ENCODE peak calls at places on chromosomes 3 and 15, in six cellular contexts. O is SK-N-SH, X is HCT116, C is K562, D is HepG2, J is GM12878. Y is an unnamed sample.

GRCh38 chr15:40069178-40070165 is 30.5 kb upstream of the SRP14 start:
- DNase-seq in C (no peak), D (peak; percentile 76), O (peak; percentile 98), X (peak; percentile 73), J (no peak), Y (peak; percentile 89)

GRCh38 chr3:85483986-85484385 is 525.2 kb downstream of the CADM2 start:
- DNase-seq in J (no peak), X (no peak), C (no peak), O (no peak), D (no peak), Y (no peak)

GRCh38 chr3:180802837-180803236 is 109.6 kb upstream of the FXR1 start:
- DNase-seq in J (no peak), O (peak; percentile 32), C (no peak), D (peak; percentile 28), X (peak; percentile 3), Y (peak; percentile 72)

GRCh38 chr15:82663186-82663600 is 16.0 kb upstream of the CPEB1 start:
- DNase-seq in C (peak; percentile 90), O (no peak), J (no peak), X (no peak), D (peak; percentile 36), Y (peak; percentile 69)

GRCh38 chr3:134374791-134375541 is 719 bp upstream of the AMOTL2 start:
- DNase-seq in J (no peak), C (no peak), O (no peak), D (peak; percentile 29), X (no peak), Y (peak; percentile 90)

GRCh38 chr3:127822166-127822835 is at the start of gene MGLL:
- DNase-seq in X (no peak), O (peak; percentile 78), J (no peak), D (no peak), C (no peak), Y (no peak)

GRCh38 chr15:82572986-82573385 is 32.7 kb upstream of the RPS17 start:
- DNase-seq in X (no peak), D (no peak), J (no peak), C (no peak), O (peak; percentile 19), Y (no peak)

GRCh38 chr3:175919133-175919532 is 1060.0 kb downstream of the NAALADL2 start:
- DNase-seq in C (no peak), O (no peak), X (no peak), D (no peak), J (no peak), Y (no peak)

GRCh38 chr3:113626513-113627371 is 69.7 kb downstream of the USF3 start:
- DNase-seq in C (peak; percentile 37), X (peak; percentile 79), O (peak; percentile 73), J (no peak), D (peak; percentile 61), Y (peak; percentile 57)

GRCh38 chr3:38016847-38017444 is 12.5 kb downstream of the PLCD1 start:
- DNase-seq in O (no peak), D (no peak), X (no peak), C (no peak), J (no peak), Y (no peak)

GRCh38 chr3:186996356-186996755 is 66.0 kb downstream of the ST6GAL1 start:
- DNase-seq in C (no peak), J (no peak), O (no peak), D (no peak), X (no peak), Y (no peak)

GRCh38 chr3:63779227-63779626 is 39.9 kb upstream of the C3orf49 start:
- DNase-seq in C (no peak), O (no peak), J (no peak), X (no peak), D (no peak), Y (no peak)

GRCh38 chr3:42025388-42026138 is 63.7 kb upstream of the ULK4 start:
- DNase-seq in D (no peak), J (no peak), X (peak; percentile 42), O (peak; percentile 80), C (peak; percentile 85), Y (peak; percentile 41)

GRCh38 chr3:42804831-42805821 is 836 bp upstream of the HIGD1A start:
- DNase-seq in C (peak; percentile 33), O (peak; percentile 21), D (peak; percentile 82), J (no peak), X (no peak), Y (peak; percentile 46)

GRCh38 chr3:184430940-184431339 is 51.1 kb downstream of the CHRD start:
- DNase-seq in X (no peak), C (no peak), O (no peak), D (no peak), J (no peak), Y (no peak)

GRCh38 chr3:193732391-193732790 is 139.4 kb downstream of the OPA1 start:
- DNase-seq in X (peak; percentile 16), C (no peak), D (peak; percentile 89), J (no peak), O (no peak), Y (no peak)

GRCh38 chr15:88605507-88606436 is 15.4 kb upstream of the AEN start:
- DNase-seq in C (peak; percentile 74), D (no peak), J (no peak), X (no peak), O (peak; percentile 65), Y (peak; percentile 73)

GRCh38 chr3:172892158-172892557 is 141.6 kb downstream of the ECT2 start:
- DNase-seq in C (no peak), X (no peak), O (no peak), D (no peak), J (no peak), Y (no peak)

GRCh38 chr15:28086175-28086703 is 12.9 kb downstream of the OCA2 start:
- DNase-seq in X (peak; percentile 26), C (peak; percentile 63), D (peak; percentile 60), O (peak; percentile 85), J (peak; percentile 25), Y (peak; percentile 48)

GRCh38 chr3:187722206-187722612 is 19.9 kb upstream of the RTP2 start:
- DNase-seq in J (no peak), C (peak; percentile 62), X (no peak), D (no peak), O (no peak), Y (no peak)

GRCh38 chr15:40308844-40309189 is 1.1 kb upstream of the PLCB2 start:
- DNase-seq in O (no peak), J (no peak), C (peak; percentile 35), X (no peak), D (no peak), Y (no peak)

GRCh38 chr15:70262591-70263274 is 165.0 kb upstream of the TLE3 start:
- DNase-seq in O (peak; percentile 56), X (no peak), C (peak; percentile 22), D (no peak), J (no peak), Y (no peak)

GRCh38 chr3:24201301-24201700 is 256.2 kb downstream of the NR1D2 start:
- DNase-seq in J (no peak), D (no peak), X (no peak), O (no peak), C (no peak), Y (no peak)

GRCh38 chr3:24197809-24198208 is 252.7 kb downstream of the NR1D2 start:
- DNase-seq in X (no peak), O (peak; percentile 39), D (peak; percentile 15), C (no peak), J (no peak), Y (no peak)

GRCh38 chr3:24199305-24199704 is 254.2 kb downstream of the NR1D2 start:
- DNase-seq in C (no peak), O (peak; percentile 24), D (no peak), X (no peak), J (no peak), Y (no peak)

GRCh38 chr3:24202071-24202470 is 257.0 kb downstream of the NR1D2 start:
- DNase-seq in C (no peak), X (no peak), J (no peak), D (no peak), O (no peak), Y (no peak)

GRCh38 chr3:24199775-24200247 is 254.7 kb downstream of the NR1D2 start:
- DNase-seq in J (no peak), O (peak; percentile 44), C (no peak), X (no peak), D (no peak), Y (no peak)
- TF ChIP-seq JUND in J (no peak), O (peak; percentile 82), C (no peak), X (no peak), D (no peak), Y (no peak)

DNA sequence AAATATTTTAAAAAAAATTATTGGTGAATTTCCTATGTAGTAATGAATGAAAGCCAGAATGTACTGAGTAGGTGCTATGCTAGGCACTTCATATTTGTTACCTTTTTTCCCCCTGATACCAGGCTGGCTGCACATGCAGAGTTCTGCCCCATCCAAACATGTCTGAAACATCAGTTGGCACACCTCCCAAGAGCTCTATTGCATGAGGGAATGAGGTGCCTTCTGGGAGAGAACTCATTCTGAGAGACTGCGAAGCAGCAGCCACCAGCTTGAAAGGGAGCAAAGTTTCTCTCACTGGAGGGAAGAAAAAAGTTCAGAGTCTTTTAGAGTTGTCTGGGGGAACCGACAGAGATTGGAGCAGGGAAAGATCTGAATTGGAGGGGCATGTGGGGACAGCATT is 84.1 kb downstream of the AGBL1 start:
- DNase-seq in D (no peak), X (no peak), C (no peak), O (no peak), J (no peak), Y (no peak)
- TF ChIP-seq JUND in D (no peak), X (no peak), C (no peak), O (no peak), J (no peak), Y (no peak)

DNA sequence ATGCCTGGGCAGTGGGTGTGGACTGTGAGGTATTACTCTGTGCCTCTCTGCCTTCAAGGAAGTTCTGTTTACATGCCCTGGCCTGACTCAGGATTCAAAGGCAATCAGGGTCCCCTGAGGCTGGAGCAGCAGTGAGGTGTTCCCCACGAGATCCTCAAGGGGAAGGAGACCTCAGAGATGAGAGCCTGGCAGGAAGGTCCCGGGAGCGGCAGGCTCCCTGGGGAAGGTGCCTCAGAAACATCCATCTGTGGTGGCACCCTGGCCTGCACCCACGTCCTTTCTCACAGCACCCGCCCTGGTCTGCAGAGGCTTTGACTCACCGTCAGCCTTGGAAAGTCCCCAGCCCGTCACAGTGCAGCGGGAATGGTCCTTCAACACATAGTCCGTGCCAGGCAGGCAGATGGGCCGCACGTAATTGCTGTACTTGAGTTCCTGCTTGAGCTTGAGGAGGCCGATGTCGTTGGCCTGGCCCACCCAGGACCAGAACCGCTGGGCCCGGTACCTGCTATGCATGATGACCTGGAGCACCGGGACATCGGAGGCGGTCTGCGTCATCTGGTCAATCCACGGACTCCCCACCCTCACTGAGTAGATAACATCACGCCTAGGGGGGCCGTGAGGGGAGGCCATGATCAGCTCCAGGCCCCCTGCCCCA is 3.6 kb downstream of the PRSS50 start:
- DNase-seq in X (no peak), O (no peak), J (peak; percentile 71), D (no peak), C (no peak), Y (no peak)
- TF ChIP-seq JUND in X (no peak), O (no peak), J (no peak), D (no peak), C (no peak), Y (no peak)

DNA sequence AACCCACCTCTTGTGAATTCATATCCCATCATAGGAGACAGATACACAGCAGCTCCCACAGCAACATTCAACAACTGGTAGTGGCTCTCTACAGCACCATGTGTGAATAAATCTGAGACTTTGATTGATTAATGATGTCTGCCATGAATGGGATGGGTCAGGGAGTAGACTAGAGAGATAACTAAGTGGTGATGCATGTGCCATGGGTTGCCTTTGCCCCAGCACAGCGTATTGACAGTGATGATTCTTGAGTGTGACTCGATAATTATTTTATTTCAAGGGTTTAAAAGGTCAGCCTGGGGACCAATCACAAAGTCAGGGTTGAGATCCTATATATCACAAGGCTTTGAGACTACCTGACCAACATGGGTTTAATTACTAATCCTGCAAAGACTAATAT is 295.9 kb downstream of the PTPRG start:
- DNase-seq in X (no peak), D (no peak), O (no peak), C (no peak), J (no peak), Y (no peak)
- TF ChIP-seq JUND in X (no peak), D (no peak), O (no peak), C (no peak), J (no peak), Y (no peak)

GRCh38 chr3:32438596-32439344 is 47.1 kb downstream of the CMTM7 start:
- DNase-seq in J (peak; percentile 92), X (no peak), D (no peak), C (no peak), O (no peak), Y (peak; percentile 43)
- TF ChIP-seq JUND in J (no peak), X (no peak), D (no peak), C (no peak), O (no peak), Y (peak; percentile 28)

Y was measured in T47D.